ENCODE peak calls at places on chromosomes 5 and 9, in eight cellular contexts. D is AG10803, U is adrenal gland, Q is tibial artery, X is Peyer's patch, A is hepatocyte, T is left lung, J is IMR-90. W is an unnamed sample.

GRCh38 chr9:108474356-108474755 is 381.4 kb downstream of the ACTL7B start:
- DNase-seq in X (no peak), J (no peak), T (no peak), D (no peak), A (no peak), Q (no peak), U (no peak), W (no peak)

GRCh38 chr5:133662578-133662977 is 50.2 kb upstream of the FSTL4 start:
- DNase-seq in T (no peak), D (no peak), Q (no peak), X (no peak), A (peak), J (no peak), U (no peak), W (no peak)

GRCh38 chr5:77143998-77144836 is 57.1 kb upstream of the ZBED3 start:
- DNase-seq in J (peak), X (no peak), D (peak), U (peak), A (peak), T (peak), Q (peak), W (peak)

GRCh38 chr5:180294913-180295555 is 3.2 kb upstream of the MAPK9 start:
- DNase-seq in U (no peak), T (no peak), D (no peak), X (no peak), Q (no peak), J (no peak), A (no peak), W (no peak)

GRCh38 chr5:112023766-112024165 is 266.8 kb upstream of the NREP start:
- DNase-seq in D (no peak), Q (no peak), A (no peak), T (no peak), X (no peak), U (no peak), J (no peak), W (no peak)

GRCh38 chr5:63831381-63831780 is 130.9 kb downstream of the HTR1A start:
- DNase-seq in D (no peak), A (no peak), T (no peak), U (no peak), X (no peak), J (no peak), Q (no peak), W (no peak)

GRCh38 chr5:174731214-174732039 is 7.0 kb downstream of the MSX2 start:
- DNase-seq in X (no peak), Q (no peak), D (no peak), T (no peak), U (no peak), A (no peak), J (no peak), W (no peak)

GRCh38 chr5:4700082-4700481 is 440.0 kb upstream of the ADAMTS16 start:
- DNase-seq in J (no peak), Q (no peak), X (no peak), D (peak), U (peak), A (peak), T (peak), W (peak)

GRCh38 chr5:16784088-16784487 is 152.0 kb downstream of the MYO10 start:
- DNase-seq in Q (no peak), X (no peak), J (peak), U (no peak), A (no peak), T (no peak), D (peak), W (no peak)

GRCh38 chr9:11702529-11702928 is 990.7 kb upstream of the TYRP1 start:
- DNase-seq in J (no peak), U (no peak), X (no peak), Q (no peak), T (no peak), A (no peak), D (no peak), W (no peak)

GRCh38 chr9:116998305-116998704 is 311.2 kb downstream of the TRIM32 start:
- DNase-seq in T (no peak), D (peak), Q (no peak), U (no peak), X (no peak), A (peak), J (peak), W (no peak)

GRCh38 chr9:103625161-103625804 is 468.8 kb upstream of the SMC2 start:
- DNase-seq in U (no peak), D (no peak), A (no peak), Q (no peak), X (no peak), T (no peak), J (no peak), W (no peak)

GRCh38 chr5:56534102-56534501 is 281.2 kb upstream of the MAP3K1 start:
- DNase-seq in A (peak), U (peak), X (no peak), J (no peak), T (no peak), D (no peak), Q (no peak), W (no peak)

GRCh38 chr9:5269249-5269715 is 35.2 kb downstream of the RLN2 start:
- DNase-seq in J (peak), A (peak), D (peak), T (no peak), Q (no peak), X (no peak), U (no peak), W (no peak)
- H3K4me3 ChIP-seq in J (no peak), A (no peak), D (no peak), T (no peak), Q (no peak), X (no peak), U (no peak), W (no peak)

GRCh38 chr5:163459888-163460561 is at the start of gene NUDCD2:
- DNase-seq in X (peak), Q (peak), A (peak), J (peak), D (peak), U (peak), T (peak), W (peak)
- TF ChIP-seq CTCF in X (peak), Q (no peak), A (peak), J (peak), D (peak), U (no peak), T (no peak), W (no peak)

DNA sequence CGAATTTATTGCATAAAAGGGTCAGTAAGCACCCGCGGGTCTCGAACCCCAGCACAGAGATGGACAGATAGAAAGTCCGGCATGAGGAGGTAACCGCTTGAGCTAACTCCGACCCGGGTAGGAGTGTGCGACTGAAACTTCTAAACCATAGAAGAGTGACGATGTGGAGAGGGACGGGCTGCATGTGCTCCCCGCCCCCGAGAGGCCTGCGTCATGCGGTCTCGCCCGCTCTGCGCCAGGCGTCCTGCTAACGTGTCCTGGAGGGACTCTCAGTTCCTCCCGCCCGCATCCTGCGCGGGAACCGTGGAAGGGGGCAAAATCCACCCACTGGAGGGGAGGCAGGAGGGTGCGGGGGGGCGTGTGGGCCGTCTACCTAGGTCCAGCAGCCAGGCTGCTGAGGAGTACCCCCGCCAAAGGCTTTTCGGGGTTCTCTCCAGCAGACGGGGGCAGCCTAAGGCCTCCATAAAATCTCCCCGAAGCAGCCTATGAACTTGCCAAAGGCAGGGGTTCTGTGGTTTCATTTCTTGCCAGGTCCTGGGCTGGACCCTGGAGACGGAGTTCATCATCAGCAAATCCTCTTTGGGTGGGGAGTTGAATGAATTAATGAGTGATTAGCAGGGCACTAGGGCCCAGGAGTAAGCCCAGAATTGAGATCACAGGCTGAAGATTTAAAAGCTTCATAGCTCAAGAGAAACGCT is 51.8 kb downstream of the TGFBI start:
- DNase-seq in X (peak), Q (peak), A (peak), U (peak), D (peak), J (peak), T (peak), W (no peak)
- H3K4me3 ChIP-seq in X (peak), Q (peak), A (peak), U (no peak), D (peak), J (peak), T (peak), W (no peak)

DNA sequence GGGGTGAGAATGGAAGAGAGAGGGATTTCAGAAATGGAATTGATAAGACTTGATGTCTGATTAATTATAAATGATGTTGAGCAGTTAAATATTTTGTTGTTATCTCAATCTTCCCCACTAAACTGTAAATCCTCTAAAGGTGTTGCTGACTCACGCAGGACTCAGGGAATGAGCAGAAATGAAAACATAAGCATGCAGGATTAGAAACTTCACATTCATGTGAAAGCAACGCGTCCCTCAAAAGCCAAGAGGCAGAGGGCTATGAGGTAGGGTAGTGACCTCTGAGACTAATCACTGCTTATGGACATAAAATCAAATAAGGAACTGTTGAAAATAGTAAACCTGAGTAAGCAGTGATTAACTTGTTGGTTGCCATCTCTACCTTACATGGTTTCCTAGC is 21.1 kb downstream of the ADAMTSL1 start:
- DNase-seq in X (no peak), Q (no peak), D (no peak), A (no peak), J (no peak), T (no peak), U (no peak), W (no peak)
- TF ChIP-seq CTCF in X (no peak), Q (no peak), D (no peak), A (no peak), J (no peak), T (no peak), U (no peak), W (no peak)

DNA sequence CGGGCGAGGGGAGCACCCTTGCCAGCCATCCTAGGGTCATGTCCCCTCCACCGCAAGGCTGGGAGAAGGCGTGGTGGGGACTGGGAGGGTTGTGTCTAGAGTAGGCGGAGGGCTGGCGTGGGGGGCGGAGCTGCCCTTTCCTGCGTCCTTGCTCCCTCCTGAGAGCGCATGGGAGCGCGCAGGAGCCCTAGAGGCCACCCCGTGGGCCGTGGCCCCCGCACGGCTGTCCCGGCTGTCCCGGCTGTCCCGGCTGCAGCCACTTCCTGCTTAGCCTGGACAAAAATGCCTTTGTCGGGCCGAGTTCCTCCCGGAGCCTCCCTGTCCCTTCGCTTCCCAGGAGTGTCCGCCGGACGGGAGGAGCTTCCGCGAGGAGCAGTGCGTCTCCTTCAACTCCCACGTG is 4.9 kb downstream of the ADAMTSL2 start:
- DNase-seq in D (no peak), A (no peak), U (peak), J (no peak), X (no peak), Q (no peak), T (no peak), W (no peak)
- H3K4me3 ChIP-seq in D (no peak), A (no peak), U (no peak), J (no peak), X (no peak), Q (no peak), T (no peak), W (no peak)

DNA sequence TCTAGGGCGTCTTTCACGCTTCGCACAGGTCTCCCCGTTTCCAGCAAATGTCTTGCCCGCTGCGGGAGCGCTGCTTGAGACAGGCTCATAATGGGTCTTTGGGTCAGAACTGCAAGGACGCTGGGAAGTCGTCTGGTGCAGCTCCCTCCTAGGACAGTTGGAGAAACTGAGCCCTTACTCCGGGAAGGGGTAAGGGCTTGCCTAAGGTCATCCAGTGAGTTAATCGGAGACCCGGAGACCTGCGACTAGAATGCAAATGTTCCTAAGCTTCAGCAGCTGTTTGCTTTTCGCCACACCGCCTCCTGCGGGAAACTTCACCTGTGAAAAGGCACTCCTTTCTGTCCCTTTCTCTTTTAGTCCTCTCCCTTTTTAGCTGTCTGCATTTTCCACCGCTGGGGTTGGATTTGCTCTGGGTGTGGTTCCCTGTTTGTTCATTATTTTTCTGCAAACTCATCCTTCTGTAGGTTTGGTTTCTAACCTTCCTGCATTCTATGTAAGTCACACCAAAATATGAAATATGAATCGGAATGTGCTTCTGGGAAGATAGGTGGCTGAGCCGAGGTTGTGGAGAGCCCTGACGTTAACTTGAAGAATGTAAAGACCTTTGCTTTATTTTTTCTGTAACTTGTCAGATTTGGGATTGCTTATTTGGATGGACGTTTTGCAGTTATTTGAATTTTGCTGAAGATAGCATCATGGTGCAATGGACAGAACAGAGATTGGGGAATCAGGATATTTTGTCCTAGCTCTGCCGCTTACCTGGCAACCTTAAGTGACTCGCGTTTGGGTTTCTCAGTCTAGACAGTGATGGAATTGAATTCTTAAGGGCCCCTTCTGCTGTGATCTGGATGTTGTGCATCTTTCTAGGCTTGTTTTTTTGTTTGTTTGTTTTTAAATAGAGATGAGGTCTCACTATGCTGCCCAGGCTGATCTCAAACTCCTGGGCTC is 909 bp downstream of the SLC36A1 start:
- DNase-seq in T (no peak), Q (no peak), U (peak), D (peak), A (peak), J (no peak), X (peak), W (no peak)
- TF ChIP-seq CTCF in T (no peak), Q (no peak), U (no peak), D (no peak), A (peak), J (no peak), X (no peak), W (peak)

GRCh38 chr5:109788596-109788995 is 98.9 kb downstream of the MAN2A1 start:
- DNase-seq in Q (no peak), D (no peak), U (no peak), T (no peak), X (no peak), J (no peak), A (no peak), W (no peak)
- H3K4me3 ChIP-seq in Q (no peak), D (no peak), U (no peak), T (no peak), X (no peak), J (no peak), A (no peak), W (no peak)

GRCh38 chr9:98215821-98216220 is 23.4 kb upstream of the CORO2A start:
- DNase-seq in D (peak), T (no peak), A (no peak), Q (no peak), J (no peak), U (peak), X (no peak), W (no peak)
- TF ChIP-seq CTCF in D (peak), T (no peak), A (no peak), Q (no peak), J (peak), U (peak), X (peak), W (peak)

GRCh38 chr5:1526151-1526631 is 2.4 kb upstream of the LPCAT1 start:
- DNase-seq in A (no peak), Q (peak), D (no peak), J (no peak), T (no peak), U (peak), X (peak), W (no peak)
- H3K4me3 ChIP-seq in A (no peak), Q (no peak), D (no peak), J (no peak), T (no peak), U (no peak), X (no peak), W (no peak)

DNA sequence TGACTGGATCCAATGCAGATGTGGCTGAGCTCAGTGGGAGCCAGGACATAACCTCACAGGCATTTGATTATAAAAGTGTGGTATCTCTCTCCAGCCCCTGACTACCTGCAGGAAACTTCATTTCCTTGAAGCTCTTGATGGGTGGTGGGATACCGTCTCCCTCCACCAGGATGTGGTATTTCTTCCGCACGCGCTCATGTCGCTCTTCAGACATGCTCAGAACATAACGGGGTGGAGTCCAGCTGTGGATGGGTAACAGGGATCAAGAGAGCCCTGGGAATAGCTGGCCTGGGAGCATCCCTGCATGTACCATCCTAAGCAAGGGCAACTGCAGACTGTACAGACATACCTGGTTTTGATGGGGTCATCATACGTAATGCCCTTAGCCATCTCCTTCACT is 1.2 kb downstream of the DDX41 start:
- DNase-seq in A (no peak), X (no peak), J (no peak), T (no peak), Q (no peak), D (no peak), U (no peak), W (no peak)
- TF ChIP-seq CTCF in A (no peak), X (no peak), J (no peak), T (no peak), Q (no peak), D (no peak), U (no peak), W (no peak)

W was measured in LNCaP clone FGC.